ENCODE peak calls at places on chromosome 4, in eight cellular contexts. O is H1, Z is astrocyte, C is gastrocnemius medialis, X is heart left ventricle, P is cardiac muscle cell, F is A549, G is esophagus squamous epithelium. Y is an unnamed sample.
A peak's percentile ranks its signal among the peaks of the same experiment; 100 is the strongest.

GRCh38 chr4:44985938-44986337 is 259.6 kb upstream of the GNPDA2 start:
- DNase-seq in O (no peak), Z (no peak), C (no peak), X (no peak), P (no peak), F (no peak), G (no peak), Y (no peak)

GRCh38 chr4:154982187-154983047 is 201.3 kb downstream of the RBM46 start:
- DNase-seq in O (peak; percentile 76), Z (peak; percentile 16), C (no peak), X (peak; percentile 28), P (peak; percentile 70), F (peak; percentile 32), G (no peak), Y (peak; percentile 58)

GRCh38 chr4:72969957-72970356 is 99.6 kb downstream of the COX18 start:
- DNase-seq in O (no peak), Z (peak; percentile 51), C (no peak), X (peak; percentile 24), P (peak; percentile 23), F (no peak), G (no peak), Y (no peak)

GRCh38 chr4:32025840-32026459 is 1305.8 kb downstream of the PCDH7 start:
- DNase-seq in O (no peak), Z (peak; percentile 45), C (no peak), X (no peak), P (peak; percentile 82), F (peak; percentile 18), G (no peak), Y (no peak)

GRCh38 chr4:161359491-161359890 is 804.3 kb downstream of the FSTL5 start:
- DNase-seq in O (no peak), Z (no peak), C (no peak), X (no peak), P (no peak), F (no peak), G (no peak), Y (no peak)

GRCh38 chr4:139918591-139918990 is 235.4 kb downstream of the MAML3 start:
- DNase-seq in O (no peak), Z (peak; percentile 57), C (no peak), X (no peak), P (no peak), F (no peak), G (no peak), Y (no peak)

GRCh38 chr4:69383281-69383680 is 103.0 kb downstream of the UGT2B28 start:
- DNase-seq in O (no peak), Z (no peak), C (no peak), X (no peak), P (no peak), F (no peak), G (no peak), Y (no peak)

GRCh38 chr4:174540175-174540574 is 17.9 kb upstream of the HPGD start:
- DNase-seq in O (no peak), Z (no peak), C (no peak), X (no peak), P (no peak), F (no peak), G (no peak), Y (no peak)

GRCh38 chr4:82268050-82268825 is 105.6 kb downstream of the HNRNPD start:
- DNase-seq in O (peak; percentile 51), Z (peak; percentile 23), C (peak; percentile 12), X (peak; percentile 38), P (peak; percentile 74), F (peak; percentile 40), G (no peak), Y (peak; percentile 41)

GRCh38 chr4:186931519-186931918 is 207.9 kb upstream of the FAT1 start:
- DNase-seq in O (no peak), Z (peak; percentile 61), C (no peak), X (no peak), P (no peak), F (no peak), G (no peak), Y (no peak)

GRCh38 chr4:149781150-149781549 is 34.5 kb downstream of the IQCM start:
- DNase-seq in O (no peak), Z (peak; percentile 87), C (no peak), X (no peak), P (no peak), F (no peak), G (no peak), Y (no peak)

GRCh38 chr4:174669278-174669677 is 147.0 kb upstream of the HPGD start:
- DNase-seq in O (no peak), Z (peak; percentile 88), C (no peak), X (no peak), P (no peak), F (peak; percentile 21), G (no peak), Y (no peak)

GRCh38 chr4:3253808-3254207 is 4.8 kb downstream of the MSANTD1 start:
- DNase-seq in O (peak; percentile 40), Z (no peak), C (no peak), X (no peak), P (no peak), F (no peak), G (no peak), Y (no peak)

GRCh38 chr4:152700151-152700550 is 20.4 kb upstream of the TMEM154 start:
- DNase-seq in O (peak; percentile 54), Z (peak; percentile 8), C (no peak), X (no peak), P (no peak), F (no peak), G (no peak), Y (no peak)

GRCh38 chr4:85114526-85114925 is 148.0 kb upstream of the WDFY3 start:
- DNase-seq in O (no peak), Z (no peak), C (no peak), X (no peak), P (no peak), F (no peak), G (no peak), Y (no peak)

GRCh38 chr4:114598191-114599121 is at the start of gene UGT8:
- DNase-seq in O (peak; percentile 84), Z (peak; percentile 12), C (no peak), X (no peak), P (peak; percentile 66), F (no peak), G (peak; percentile 0), Y (peak; percentile 72)

GRCh38 chr4:139524062-139524631 is 31.9 kb downstream of the SETD7 start:
- DNase-seq in O (no peak), Z (peak; percentile 16), C (no peak), X (no peak), P (no peak), F (no peak), G (no peak), Y (no peak)

GRCh38 chr4:17189322-17189721 is 290.9 kb upstream of the LDB2 start:
- DNase-seq in O (no peak), Z (peak; percentile 83), C (no peak), X (no peak), P (no peak), F (no peak), G (no peak), Y (no peak)

GRCh38 chr4:13611283-13611842 is 16.2 kb downstream of the BOD1L1 start:
- DNase-seq in O (no peak), Z (peak; percentile 33), C (no peak), X (no peak), P (no peak), F (no peak), G (peak; percentile 12), Y (no peak)

GRCh38 chr4:180028682-180029081 is 2214.5 kb upstream of the TENM3 start:
- DNase-seq in O (peak; percentile 65), Z (peak; percentile 29), C (no peak), X (no peak), P (peak; percentile 80), F (no peak), G (no peak), Y (no peak)

GRCh38 chr4:125836597-125837195 is 521.9 kb downstream of the FAT4 start:
- DNase-seq in O (no peak), Z (no peak), C (no peak), X (no peak), P (no peak), F (no peak), G (no peak), Y (no peak)

GRCh38 chr4:40627540-40627939 is 2.1 kb downstream of the RBM47 start:
- DNase-seq in O (no peak), Z (no peak), C (no peak), X (no peak), P (no peak), F (no peak), G (no peak), Y (no peak)

GRCh38 chr4:40626183-40626990 is 3.3 kb downstream of the RBM47 start:
- DNase-seq in O (no peak), Z (peak; percentile 52), C (no peak), X (no peak), P (no peak), F (no peak), G (no peak), Y (no peak)

GRCh38 chr4:40628888-40629287 is 776 bp downstream of the RBM47 start:
- DNase-seq in O (no peak), Z (no peak), C (no peak), X (no peak), P (no peak), F (no peak), G (no peak), Y (no peak)

GRCh38 chr4:40630335-40631021 is 814 bp upstream of the RBM47 start:
- DNase-seq in O (peak; percentile 76), Z (no peak), C (no peak), X (peak; percentile 34), P (peak; percentile 45), F (peak; percentile 28), G (no peak), Y (peak; percentile 83)

GRCh38 chr4:40629401-40630334 is at the start of gene RBM47:
- DNase-seq in O (peak; percentile 88), Z (peak; percentile 48), C (peak; percentile 6), X (peak; percentile 29), P (peak; percentile 61), F (no peak), G (no peak), Y (peak; percentile 86)
- TF ChIP-seq CTCF in O (no peak), Z (no peak), C (no peak), X (no peak), P (peak; percentile 23), F (peak; percentile 11), G (no peak), Y (no peak)

GRCh38 chr4:38294238-38294637 is 334.0 kb downstream of the PTTG2 start:
- DNase-seq in O (no peak), Z (no peak), C (no peak), X (no peak), P (no peak), F (no peak), G (no peak), Y (no peak)
- H3K9me3 ChIP-seq in O (peaks cover 5% of the 10 kb centered on the region), Z (peaks cover 16% of the 10 kb centered on the region), C (peaks cover 10% of the 10 kb centered on the region), X (peaks cover 40% of the 10 kb centered on the region), P (no peaks in the 10 kb centered on the region), F (peaks cover 23% of the 10 kb centered on the region), G (peaks cover 13% of the 10 kb centered on the region), Y (peaks cover 6% of the 10 kb centered on the region)

DNA sequence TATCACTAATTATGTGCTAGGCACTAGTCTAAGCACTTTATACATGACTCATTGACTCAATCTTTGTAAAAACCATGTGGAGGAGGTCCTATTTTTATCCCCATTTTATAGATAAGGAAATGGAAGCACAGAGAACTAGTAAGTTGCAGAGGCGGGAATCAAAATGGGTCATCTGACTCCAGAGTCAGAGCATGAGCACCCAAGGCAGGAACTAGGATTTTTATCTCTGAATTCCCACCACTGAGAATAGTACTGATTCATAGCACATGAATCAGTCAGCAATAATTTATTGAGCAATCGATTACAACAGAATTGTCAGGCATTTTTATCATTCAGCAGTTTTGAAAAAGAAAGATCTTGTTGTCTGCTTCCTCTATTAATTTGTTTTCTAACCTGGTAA is 19.3 kb downstream of the SCARB2 start:
- DNase-seq in O (no peak), Z (peak; percentile 98), C (peak; percentile 38), X (no peak), P (no peak), F (peak; percentile 26), G (no peak), Y (no peak)
- H3K4me1 ChIP-seq in O (no peaks in the 10 kb centered on the region), Z (peaks cover 48% of the 10 kb centered on the region), C (peaks cover 62% of the 10 kb centered on the region), X (peaks cover 58% of the 10 kb centered on the region), P (peaks cover 19% of the 10 kb centered on the region), F (peaks cover 32% of the 10 kb centered on the region), G (peaks cover 63% of the 10 kb centered on the region), Y (peaks cover 47% of the 10 kb centered on the region)

GRCh38 chr4:109728385-109728784 is 1.5 kb downstream of the PLA2G12A start:
- DNase-seq in O (no peak), Z (no peak), C (no peak), X (no peak), P (no peak), F (no peak), G (no peak), Y (no peak)
- TF ChIP-seq CTCF in O (no peak), Z (no peak), C (no peak), X (no peak), P (no peak), F (no peak), G (no peak), Y (no peak)